ENCODE peak calls at places on chromosomes 1 and 21, in ten cellular contexts. G is prostate gland; S is lower leg skin; F is neural progenitor cell; W is HFFc6; B is epithelial cell of esophagus; R is activated CD8-positive, alpha-beta T cell treated with anti-CD3 and anti-CD28 coated beads for 36 hours; M is fibroblast of mammary gland; A is heart left ventricle; L is CD4-positive, alpha-beta T cell. J is an unnamed sample.
A peak's percentile ranks its signal among the peaks of the same experiment; 100 is the strongest.

GRCh38 chr21:42291751-42292562 is 23.3 kb downstream of the TFF3 start:
- DNase-seq in F (no peak), A (no peak), G (no peak), M (no peak), S (no peak), W (no peak), B (no peak), L (no peak), R (no peak), J (no peak)

GRCh38 chr1:156833598-156833997 is 16.9 kb upstream of the SH2D2A start:
- DNase-seq in B (no peak), L (no peak), S (no peak), M (no peak), W (no peak), F (no peak), A (no peak), G (no peak), R (peak; percentile 66), J (no peak)

GRCh38 chr1:169113613-169114119 is 7.2 kb downstream of the ATP1B1 start:
- DNase-seq in B (peak; percentile 93), A (no peak), M (peak; percentile 87), R (no peak), W (peak; percentile 93), L (no peak), S (no peak), G (no peak), F (no peak), J (no peak)

GRCh38 chr1:232704694-232705680 is 75.1 kb upstream of the SIPA1L2 start:
- DNase-seq in M (peak; percentile 96), R (no peak), W (peak; percentile 35), L (no peak), G (peak; percentile 86), B (peak; percentile 93), S (peak; percentile 87), A (no peak), F (no peak), J (peak; percentile 31)

GRCh38 chr1:27862671-27863551 is 9.4 kb upstream of the THEMIS2 start:
- DNase-seq in B (peak; percentile 98), M (peak; percentile 100), L (no peak), F (no peak), A (peak; percentile 56), G (no peak), W (peak; percentile 99), R (no peak), S (peak; percentile 80), J (no peak)

GRCh38 chr1:43935711-43936427 is 2.3 kb downstream of the ARTN start:
- DNase-seq in G (peak; percentile 58), A (no peak), W (no peak), S (no peak), M (no peak), R (no peak), B (peak; percentile 94), L (no peak), F (no peak), J (no peak)

GRCh38 chr1:67580671-67581403 is 104.2 kb upstream of the GADD45A start:
- DNase-seq in R (no peak), F (no peak), B (peak; percentile 90), A (no peak), M (no peak), W (no peak), G (no peak), L (no peak), S (no peak), J (no peak)

GRCh38 chr1:47810964-47811650 is 186.1 kb downstream of the TRABD2B start:
- DNase-seq in S (no peak), M (no peak), A (no peak), B (no peak), R (no peak), W (no peak), F (no peak), L (no peak), G (no peak), J (no peak)

GRCh38 chr1:169601096-169601881 is 15.0 kb upstream of the F5 start:
- DNase-seq in A (no peak), W (peak; percentile 30), M (peak; percentile 34), F (peak; percentile 20), G (no peak), S (no peak), R (no peak), L (no peak), B (peak; percentile 33), J (no peak)

GRCh38 chr1:108107658-108108057 is 92.5 kb downstream of the SLC25A24 start:
- DNase-seq in B (peak; percentile 71), S (no peak), R (peak; percentile 58), F (no peak), G (no peak), M (peak; percentile 78), A (no peak), L (no peak), W (peak; percentile 59), J (no peak)

GRCh38 chr1:178500091-178500770 is 3.5 kb upstream of the CLEC20A start:
- DNase-seq in W (no peak), R (no peak), M (no peak), B (no peak), G (no peak), S (no peak), L (no peak), A (no peak), F (peak; percentile 25), J (no peak)

GRCh38 chr21:46570119-46570518 is 34.8 kb downstream of the S100B start:
- DNase-seq in F (no peak), A (no peak), M (no peak), S (no peak), W (no peak), B (no peak), L (no peak), G (no peak), R (no peak), J (no peak)

GRCh38 chr1:32998997-32999396 is 34.4 kb upstream of the RNF19B start:
- DNase-seq in W (no peak), S (no peak), M (peak; percentile 29), G (no peak), B (no peak), L (no peak), A (peak; percentile 68), R (no peak), F (no peak), J (no peak)

GRCh38 chr1:25813734-25814471 is 5.9 kb upstream of the MTFR1L start:
- DNase-seq in G (no peak), W (no peak), F (no peak), M (no peak), R (peak; percentile 33), A (no peak), L (no peak), S (no peak), B (no peak), J (no peak)
- TF ChIP-seq CTCF in G (no peak), W (peak; percentile 30), F (no peak), M (no peak), R (no peak), A (no peak), L (no peak), S (no peak), B (no peak), J (no peak)

DNA sequence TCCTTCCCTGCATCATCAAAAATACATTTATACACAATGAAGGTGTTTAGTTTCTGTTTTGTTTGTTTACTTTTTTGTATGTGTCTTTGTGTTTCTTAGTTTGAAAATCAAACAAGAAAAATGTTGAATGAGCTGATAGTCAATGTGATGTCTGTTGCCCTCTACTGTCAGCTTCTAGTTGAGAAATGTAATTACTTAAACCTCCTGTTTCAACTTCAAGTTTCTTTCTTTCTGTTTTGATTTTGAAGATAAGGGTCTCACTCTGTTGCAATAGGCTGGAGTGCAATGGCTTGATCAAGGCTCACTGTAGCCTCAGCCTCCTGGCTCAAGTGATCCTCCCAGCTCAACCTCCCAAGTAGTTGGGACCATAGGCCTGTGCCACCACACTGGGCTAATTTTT is 37.5 kb downstream of the SPTA1 start:
- DNase-seq in F (no peak), W (no peak), R (no peak), M (no peak), L (no peak), S (no peak), G (no peak), B (no peak), A (no peak), J (no peak)
- TF ChIP-seq CTCF in F (peak; percentile 9), W (no peak), R (no peak), M (no peak), L (no peak), S (no peak), G (no peak), B (no peak), A (no peak), J (no peak)

GRCh38 chr21:43917515-43918384 is 52.7 kb downstream of the AGPAT3 start:
- DNase-seq in A (no peak), M (no peak), W (no peak), L (no peak), B (peak; percentile 33), R (peak; percentile 61), S (no peak), G (no peak), F (no peak), J (no peak)
- TF ChIP-seq CTCF in A (no peak), M (no peak), W (peak; percentile 15), L (no peak), B (peak; percentile 36), R (peak; percentile 29), S (no peak), G (no peak), F (no peak), J (no peak)

DNA sequence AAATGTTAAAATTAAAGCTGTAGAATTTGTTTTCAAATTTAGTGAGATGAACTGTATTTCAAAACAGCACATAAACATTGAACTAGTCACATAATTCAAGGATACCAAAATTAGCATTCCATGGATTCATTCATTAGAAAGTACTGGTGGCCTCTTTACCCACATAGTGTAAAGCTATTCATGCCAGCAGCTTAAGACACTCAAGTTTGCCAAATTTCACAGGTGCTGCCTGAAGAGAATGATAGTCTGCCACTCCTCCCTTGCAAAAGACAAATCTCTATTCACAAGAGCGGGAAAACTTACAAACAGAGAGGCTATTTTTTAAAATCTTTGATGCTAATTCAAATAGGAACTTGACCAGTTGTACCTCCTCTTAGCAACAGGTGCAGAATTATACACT is 337.0 kb downstream of the BRINP3 start:
- DNase-seq in A (no peak), L (no peak), R (no peak), B (no peak), F (no peak), S (no peak), M (no peak), G (no peak), W (no peak), J (no peak)
- TF ChIP-seq CTCF in A (no peak), L (no peak), R (no peak), B (no peak), F (no peak), S (no peak), M (no peak), G (no peak), W (no peak), J (no peak)

GRCh38 chr1:223776826-223777454 is 64.6 kb downstream of the CAPN2 start:
- DNase-seq in B (no peak), R (no peak), L (no peak), W (no peak), M (no peak), F (no peak), A (no peak), S (no peak), G (peak; percentile 2), J (no peak)
- TF ChIP-seq CTCF in B (no peak), R (no peak), L (no peak), W (no peak), M (no peak), F (no peak), A (no peak), S (no peak), G (no peak), J (no peak)

GRCh38 chr21:38712076-38712475 is 93.7 kb upstream of the ETS2 start:
- DNase-seq in M (peak; percentile 55), G (peak; percentile 16), R (peak; percentile 18), A (no peak), S (no peak), W (peak; percentile 40), L (no peak), B (peak; percentile 72), F (peak; percentile 64), J (no peak)
- TF ChIP-seq CTCF in M (peak; percentile 58), G (peak; percentile 43), R (no peak), A (peak; percentile 39), S (no peak), W (peak; percentile 71), L (no peak), B (peak; percentile 75), F (peak; percentile 46), J (no peak)